ENCODE peak calls at places on chromosomes 1 and 21, in eight cellular contexts. H is suprapubic skin, N is heart left ventricle, J is IMR-90, B is prostate gland, C is GM12878, Z is sigmoid colon, T is tibial nerve. W is an unnamed sample.

GRCh38 chr1:68623700-68624099 is 126.8 kb upstream of the DEPDC1 start:
- DNase-seq in J (no peak), Z (no peak), H (no peak), B (no peak), T (no peak), C (no peak), N (peak), W (no peak)

GRCh38 chr21:42381347-42381984 is 14.4 kb downstream of the TMPRSS3 start:
- DNase-seq in T (no peak), Z (no peak), B (peak), C (no peak), H (no peak), N (no peak), J (peak), W (no peak)

GRCh38 chr1:12604114-12604874 is 13.7 kb downstream of the DHRS3 start:
- DNase-seq in N (peak), Z (no peak), J (peak), H (no peak), C (no peak), T (no peak), B (no peak), W (no peak)

GRCh38 chr1:19922015-19922688 is 1.3 kb downstream of the PLA2G2E start:
- DNase-seq in H (no peak), N (no peak), T (no peak), J (no peak), B (no peak), Z (no peak), C (no peak), W (no peak)

GRCh38 chr1:212595787-212596714 is 12.5 kb upstream of the ATF3 start:
- DNase-seq in B (peak), H (no peak), J (peak), N (no peak), C (peak), Z (no peak), T (no peak), W (peak)

GRCh38 chr21:31656199-31657095 is 3.0 kb upstream of the SOD1 start:
- DNase-seq in T (no peak), N (no peak), C (no peak), Z (no peak), B (no peak), H (no peak), J (peak), W (no peak)

GRCh38 chr1:154741327-154741726 is 128.8 kb downstream of the KCNN3 start:
- DNase-seq in T (no peak), B (no peak), C (no peak), N (no peak), Z (no peak), H (no peak), J (peak), W (no peak)

GRCh38 chr1:229887043-229887822 is 179.8 kb upstream of the GALNT2 start:
- DNase-seq in C (no peak), B (no peak), J (no peak), Z (peak), N (peak), H (no peak), T (peak), W (no peak)

GRCh38 chr1:8520483-8520966 is 202.6 kb downstream of the SLC45A1 start:
- DNase-seq in J (no peak), B (no peak), H (no peak), Z (no peak), T (no peak), N (no peak), C (no peak), W (no peak)

GRCh38 chr1:53639251-53639721 is 99.7 kb downstream of the GLIS1 start:
- DNase-seq in C (no peak), H (peak), B (no peak), J (peak), N (no peak), T (no peak), Z (peak), W (no peak)

GRCh38 chr1:67347688-67348472 is 40.2 kb downstream of the IL12RB2 start:
- DNase-seq in J (peak), N (no peak), B (peak), C (no peak), T (peak), H (no peak), Z (no peak), W (no peak)

GRCh38 chr1:200359610-200360163 is 50.1 kb downstream of the ZNF281 start:
- DNase-seq in J (peak), H (no peak), N (no peak), B (no peak), Z (no peak), T (no peak), C (no peak), W (no peak)

GRCh38 chr1:110645962-110646735 is 28.6 kb downstream of the KCNA3 start:
- DNase-seq in N (no peak), C (no peak), H (no peak), B (no peak), J (peak), Z (no peak), T (no peak), W (no peak)

GRCh38 chr1:156543066-156543465 is 29.3 kb downstream of the IQGAP3 start:
- DNase-seq in J (no peak), Z (no peak), C (no peak), N (no peak), B (no peak), H (no peak), T (no peak), W (no peak)

GRCh38 chr21:28639742-28640141 is 352.9 kb downstream of the LTN1 start:
- DNase-seq in C (no peak), Z (no peak), T (no peak), J (no peak), N (no peak), H (no peak), B (no peak), W (no peak)

GRCh38 chr1:28359592-28360239 is 9.8 kb upstream of the PHACTR4 start:
- DNase-seq in J (peak), H (peak), C (no peak), T (peak), B (peak), N (peak), Z (peak), W (peak)

GRCh38 chr1:10793129-10793651 is 3.3 kb downstream of the CASZ1 start:
- DNase-seq in B (peak), H (no peak), T (no peak), J (no peak), Z (no peak), C (no peak), N (no peak), W (no peak)

GRCh38 chr1:178574345-178574744 is 61.4 kb downstream of the TEX35 start:
- DNase-seq in T (no peak), C (no peak), Z (no peak), B (no peak), J (no peak), N (no peak), H (no peak), W (no peak)

GRCh38 chr1:199948587-199949280 is 78.8 kb upstream of the NR5A2 start:
- DNase-seq in N (no peak), Z (no peak), C (no peak), B (no peak), J (peak), T (no peak), H (no peak), W (no peak)

GRCh38 chr1:201742476-201742875 is 86.5 kb upstream of the IPO9 start:
- DNase-seq in J (no peak), H (no peak), Z (no peak), B (no peak), N (no peak), T (peak), C (no peak), W (no peak)

GRCh38 chr1:156662588-156663055 is 14.6 kb downstream of the NES start:
- DNase-seq in T (no peak), Z (no peak), N (no peak), B (no peak), H (no peak), J (no peak), C (no peak), W (no peak)

GRCh38 chr1:234114648-234115307 is 210.3 kb downstream of the SLC35F3 start:
- DNase-seq in B (peak), Z (no peak), C (peak), H (no peak), N (no peak), T (peak), J (peak), W (peak)

GRCh38 chr1:33826311-33826710 is 37.6 kb upstream of the HMGB4 start:
- DNase-seq in B (no peak), C (no peak), T (no peak), N (no peak), Z (no peak), J (no peak), H (no peak), W (no peak)

GRCh38 chr1:32393136-32393535 is 1.1 kb downstream of the BSDC1 start:
- DNase-seq in T (no peak), J (peak), N (no peak), H (no peak), Z (no peak), C (no peak), B (no peak), W (no peak)

GRCh38 chr1:200526709-200527612 is 93.6 kb downstream of the KIF14 start:
- DNase-seq in T (no peak), H (no peak), B (no peak), C (no peak), N (no peak), Z (no peak), J (peak), W (no peak)

GRCh38 chr1:25174730-25175612 is 57.3 kb downstream of the SYF2 start:
- DNase-seq in H (peak), N (no peak), J (no peak), B (no peak), T (no peak), C (no peak), Z (no peak), W (no peak)

GRCh38 chr1:97502360-97502759 is 418.5 kb downstream of the DPYD start:
- DNase-seq in C (no peak), B (no peak), J (no peak), N (no peak), T (no peak), Z (no peak), H (no peak), W (no peak)

GRCh38 chr1:13807213-13807612 is 107.2 kb downstream of the PRDM2 start:
- DNase-seq in B (peak), J (no peak), Z (no peak), C (no peak), H (no peak), N (no peak), T (no peak), W (no peak)

DNA sequence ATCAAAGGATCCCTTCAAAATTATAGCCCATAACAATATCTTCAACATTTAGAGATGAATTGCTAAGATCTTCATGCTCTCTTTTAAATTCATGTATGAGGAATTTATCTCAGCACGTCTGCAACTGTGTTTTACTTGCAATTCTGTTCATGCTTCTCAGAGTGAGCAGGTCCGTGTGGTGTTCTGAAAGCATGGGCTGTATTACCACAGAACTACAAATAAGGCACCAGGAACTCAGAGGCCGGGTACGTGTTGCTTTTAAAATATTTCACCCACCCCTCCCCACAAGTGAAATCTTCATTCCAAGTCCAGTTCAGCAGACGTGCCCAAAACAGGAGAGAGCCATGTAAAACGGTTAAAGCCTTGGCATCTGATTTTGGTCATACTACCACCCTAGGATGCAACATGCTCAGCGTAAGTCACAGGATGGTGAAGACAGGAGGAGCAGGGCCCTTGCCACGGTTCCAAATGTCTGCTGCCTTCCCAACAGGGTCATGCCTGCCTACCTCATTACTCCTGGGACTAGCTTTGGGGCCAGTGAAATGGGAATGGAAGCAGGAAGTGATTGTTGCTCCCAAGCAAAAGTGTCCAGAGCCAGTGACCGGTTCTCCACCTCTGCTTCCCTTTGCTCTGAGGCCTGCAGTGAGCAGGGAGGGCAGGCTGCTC is 133.7 kb downstream of the PTPN14 start:
- DNase-seq in N (no peak), H (no peak), B (no peak), Z (no peak), T (no peak), C (no peak), J (no peak), W (no peak)
- H3K27ac ChIP-seq in N (peak), H (peak), B (no peak), Z (peak), T (no peak), C (no peak), J (no peak), W (no peak)

GRCh38 chr1:225921734-225922709 is 2.0 kb downstream of the PYCR2 start:
- DNase-seq in C (no peak), H (no peak), N (no peak), Z (no peak), T (no peak), J (no peak), B (peak), W (peak)

GRCh38 chr1:225918280-225918679 is 5.8 kb downstream of the PYCR2 start:
- DNase-seq in B (no peak), N (no peak), H (no peak), J (no peak), Z (no peak), C (no peak), T (no peak), W (no peak)

GRCh38 chr1:225917536-225917935 is 6.5 kb downstream of the PYCR2 start:
- DNase-seq in T (no peak), B (no peak), Z (no peak), H (no peak), C (no peak), J (peak), N (no peak), W (no peak)

GRCh38 chr1:225923381-225923691 is 714 bp downstream of the PYCR2 start:
- DNase-seq in Z (no peak), B (no peak), C (no peak), N (no peak), J (no peak), T (no peak), H (no peak), W (no peak)

GRCh38 chr1:225919906-225920305 is 4.1 kb downstream of the PYCR2 start:
- DNase-seq in C (peak), H (no peak), N (peak), B (peak), T (peak), J (peak), Z (peak), W (peak)
- TF ChIP-seq POLR2A in C (no peak), H (no peak), N (no peak), B (no peak), T (no peak), J (no peak), Z (no peak), W (no peak)

GRCh38 chr1:21489146-21489545 is 20.1 kb upstream of the ALPL start:
- DNase-seq in C (no peak), N (no peak), T (no peak), J (no peak), B (no peak), H (no peak), Z (no peak), W (no peak)
- H3K27ac ChIP-seq in C (no peak), N (no peak), T (no peak), J (no peak), B (no peak), H (no peak), Z (no peak), W (no peak)

DNA sequence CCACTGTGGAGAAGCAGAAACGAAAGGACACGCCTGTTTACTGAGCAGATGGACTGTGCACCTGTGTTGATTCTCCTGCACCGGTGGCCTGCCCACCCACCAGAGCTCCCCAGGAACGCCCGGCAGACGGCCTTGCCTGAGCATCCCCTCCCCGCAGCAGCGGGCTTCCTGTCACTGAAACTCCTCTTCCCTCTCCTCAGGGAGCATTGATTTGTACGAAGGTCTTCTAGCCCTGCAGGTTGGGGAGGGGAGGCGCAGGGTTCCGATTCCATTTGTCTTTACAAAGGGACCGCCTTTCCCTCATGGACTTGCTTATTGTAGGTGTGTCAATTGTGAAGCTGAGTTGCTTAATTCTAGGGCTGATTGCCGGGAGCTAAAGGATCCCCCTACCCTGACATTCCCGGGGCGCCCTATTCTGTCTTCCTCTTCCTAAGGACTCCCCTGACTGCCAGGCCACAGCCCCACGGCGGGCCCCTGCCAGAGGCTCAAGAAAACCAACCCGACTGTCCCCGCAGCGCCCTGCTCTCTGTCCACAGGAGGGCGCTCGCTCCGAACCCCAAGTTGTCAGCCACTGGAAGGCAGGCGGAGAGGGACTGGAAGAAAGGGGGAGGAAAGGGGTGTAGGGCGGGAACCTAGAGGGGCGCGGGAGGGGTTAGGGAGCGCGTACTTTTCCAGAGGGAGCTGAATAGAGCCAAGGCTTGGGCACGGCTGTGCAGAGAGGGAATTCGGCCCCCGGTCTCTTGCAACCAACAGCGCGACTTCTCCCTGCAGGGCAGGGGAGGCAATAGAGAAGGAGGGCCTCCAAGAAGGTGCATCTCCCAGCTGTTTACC is 2.8 kb downstream of the S100A6 start:
- DNase-seq in H (peak), Z (peak), T (peak), B (peak), C (no peak), J (peak), N (peak), W (peak)
- TF ChIP-seq POLR2A in H (no peak), Z (no peak), T (peak), B (peak), C (no peak), J (peak), N (no peak), W (no peak)

GRCh38 chr1:63882048-63882704 is 108.4 kb downstream of the ROR1 start:
- DNase-seq in Z (no peak), N (no peak), C (no peak), J (peak), H (no peak), T (no peak), B (no peak), W (no peak)
- H3K27ac ChIP-seq in Z (no peak), N (peak), C (no peak), J (no peak), H (no peak), T (no peak), B (no peak), W (peak)

GRCh38 chr21:43835861-43836260 is 29.2 kb upstream of the AGPAT3 start:
- DNase-seq in B (no peak), H (no peak), T (no peak), Z (no peak), J (no peak), N (no peak), C (no peak), W (no peak)

GRCh38 chr21:43834146-43834905 is 30.7 kb upstream of the AGPAT3 start:
- DNase-seq in B (no peak), H (no peak), Z (no peak), C (no peak), T (no peak), J (no peak), N (peak), W (no peak)

GRCh38 chr21:43840259-43840658 is 24.8 kb upstream of the AGPAT3 start:
- DNase-seq in C (no peak), B (no peak), Z (no peak), H (no peak), N (no peak), J (no peak), T (no peak), W (no peak)

GRCh38 chr21:43835061-43835460 is 30.0 kb upstream of the AGPAT3 start:
- DNase-seq in T (no peak), J (no peak), Z (no peak), C (no peak), N (no peak), B (no peak), H (no peak), W (no peak)

DNA sequence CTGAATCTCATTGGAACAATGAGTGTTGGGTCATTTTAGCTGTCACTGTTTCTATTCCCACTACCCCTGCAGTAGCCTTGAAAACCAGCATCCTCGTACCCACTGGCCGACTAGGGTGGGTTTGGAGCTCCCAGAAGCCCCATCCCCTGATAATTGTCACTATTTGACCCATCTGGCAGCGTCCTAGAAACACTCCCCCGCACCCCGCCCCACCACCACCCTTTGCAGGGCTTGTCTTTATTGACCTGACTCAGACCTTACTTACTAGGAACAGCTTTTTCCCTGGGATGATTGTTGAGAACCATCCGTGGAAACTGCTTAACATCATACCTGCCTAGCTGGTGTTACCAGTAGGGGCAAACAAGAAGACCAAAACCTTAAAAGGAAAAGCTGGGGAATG is 28.4 kb upstream of the AGPAT3 start:
- DNase-seq in N (no peak), Z (no peak), T (no peak), B (no peak), C (no peak), H (no peak), J (no peak), W (no peak)
- TF ChIP-seq POLR2A in N (no peak), Z (no peak), T (no peak), B (no peak), C (no peak), H (no peak), J (no peak), W (no peak)

DNA sequence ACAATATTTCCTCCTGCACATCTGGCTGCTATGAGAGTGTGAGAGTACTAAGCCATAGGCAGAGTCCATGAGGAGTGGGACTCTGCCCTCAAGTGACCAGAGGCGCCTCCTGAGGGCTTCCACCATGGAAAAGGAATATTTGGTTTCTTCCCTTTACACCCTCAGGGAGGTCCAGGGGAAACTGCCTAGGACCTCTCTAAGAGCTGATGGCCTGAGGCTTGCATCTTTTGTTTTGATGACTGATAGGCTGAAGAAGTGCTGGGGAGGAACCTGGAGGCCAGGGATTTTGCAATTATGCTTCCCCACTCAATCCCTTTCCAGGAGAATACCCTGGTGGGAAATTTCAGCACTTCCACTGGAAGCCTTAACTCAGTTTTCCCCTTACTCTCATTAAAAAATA is 111.0 kb downstream of the PBX1 start:
- DNase-seq in J (no peak), N (no peak), Z (no peak), C (no peak), B (no peak), T (no peak), H (no peak), W (no peak)
- H3K27ac ChIP-seq in J (no peak), N (no peak), Z (peak), C (no peak), B (no peak), T (no peak), H (no peak), W (no peak)

GRCh38 chr1:71157715-71158114 is 76.9 kb upstream of the ZRANB2 start:
- DNase-seq in N (no peak), J (no peak), T (no peak), B (no peak), C (no peak), Z (no peak), H (no peak), W (no peak)
- TF ChIP-seq POLR2A in N (no peak), J (no peak), T (no peak), B (no peak), C (no peak), Z (no peak), H (no peak), W (no peak)

W was measured in breast epithelium.